ENCODE peak calls at places on chromosomes 2 and 18, in eight cellular contexts. C, D, E, P, O, B, S and H are unnamed samples.

GRCh38 chr2:205612661-205613060 is 69.6 kb upstream of the NRP2 start:
- DNase-seq in C (no peak), D (no peak), E (no peak), P (peak; percentile 27), O (no peak), B (no peak), S (no peak), H (no peak)

GRCh38 chr2:156944871-156945270 is 312.6 kb upstream of the GALNT5 start:
- DNase-seq in C (no peak), D (no peak), E (no peak), P (no peak), O (no peak), B (no peak), S (no peak), H (no peak)

GRCh38 chr2:240355001-240355891 is 80.2 kb upstream of the GPC1 start:
- DNase-seq in C (no peak), D (no peak), E (peak; percentile 44), P (no peak), O (no peak), B (peak; percentile 16), S (no peak), H (no peak)

GRCh38 chr2:72669121-72669520 is 156.7 kb downstream of the EXOC6B start:
- DNase-seq in C (no peak), D (no peak), E (no peak), P (no peak), O (peak; percentile 70), B (no peak), S (no peak), H (no peak)

GRCh38 chr2:181411105-181411849 is 45.9 kb upstream of the ITGA4 start:
- DNase-seq in C (no peak), D (peak; percentile 60), E (no peak), P (no peak), O (no peak), B (no peak), S (no peak), H (no peak)

GRCh38 chr2:241859436-241860183 is 916 bp upstream of the PDCD1 start:
- DNase-seq in C (peak; percentile 54), D (peak; percentile 47), E (peak; percentile 88), P (peak; percentile 62), O (no peak), B (peak; percentile 90), S (peak; percentile 81), H (no peak)

GRCh38 chr2:95313296-95314265 is 16.4 kb downstream of the KCNIP3 start:
- DNase-seq in C (no peak), D (no peak), E (no peak), P (no peak), O (no peak), B (no peak), S (no peak), H (no peak)

GRCh38 chr2:230650585-230651137 is 62.0 kb upstream of the CAB39 start:
- DNase-seq in C (no peak), D (no peak), E (no peak), P (peak; percentile 34), O (no peak), B (no peak), S (no peak), H (no peak)

GRCh38 chr2:47129191-47129711 is 25.9 kb downstream of the STPG4 start:
- DNase-seq in C (no peak), D (no peak), E (no peak), P (no peak), O (no peak), B (no peak), S (no peak), H (no peak)

DNA sequence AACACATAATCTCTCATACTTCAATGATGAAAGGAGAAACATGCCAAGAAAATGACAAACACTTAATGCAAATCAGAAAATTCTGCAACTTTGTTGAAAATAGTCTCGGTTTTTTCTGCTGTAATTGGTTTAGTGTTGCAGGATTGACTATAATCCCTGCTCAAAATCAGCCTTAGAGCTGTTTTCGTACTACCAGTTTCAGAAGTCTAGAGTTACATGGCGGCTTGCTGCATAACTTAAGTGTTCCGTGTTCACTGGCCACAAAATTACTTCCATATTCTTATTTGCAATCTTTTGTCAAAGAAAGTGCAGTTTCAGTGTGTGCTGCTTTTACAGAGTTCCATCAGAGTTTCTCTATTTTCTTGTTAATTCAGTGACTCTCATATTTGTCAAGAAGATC is 48.9 kb upstream of the ITGAV start:
- DNase-seq in C (no peak), D (no peak), E (no peak), P (no peak), O (no peak), B (no peak), S (no peak), H (no peak)
- TF ChIP-seq EP300 in C (no peak), D (no peak), E (no peak), P (no peak), O (no peak), B (no peak), S (no peak), H (no peak)

GRCh38 chr18:24762417-24762816 is 302.0 kb downstream of the HRH4 start:
- DNase-seq in C (no peak), D (no peak), E (no peak), P (no peak), O (no peak), B (no peak), S (no peak), H (no peak)

GRCh38 chr18:24763765-24764548 is 303.5 kb downstream of the HRH4 start:
- DNase-seq in C (peak; percentile 14), D (no peak), E (no peak), P (no peak), O (no peak), B (no peak), S (peak; percentile 64), H (no peak)

GRCh38 chr18:24766376-24766775 is 305.9 kb downstream of the HRH4 start:
- DNase-seq in C (no peak), D (no peak), E (no peak), P (no peak), O (no peak), B (no peak), S (no peak), H (no peak)

GRCh38 chr18:24764766-24765165 is 304.3 kb downstream of the HRH4 start:
- DNase-seq in C (no peak), D (no peak), E (no peak), P (no peak), O (no peak), B (no peak), S (no peak), H (no peak)

GRCh38 chr18:24761765-24762164 is 301.3 kb downstream of the HRH4 start:
- DNase-seq in C (no peak), D (no peak), E (no peak), P (no peak), O (no peak), B (no peak), S (no peak), H (no peak)
- TF ChIP-seq EP300 in C (no peak), D (no peak), E (no peak), P (no peak), O (no peak), B (no peak), S (no peak), H (no peak)

GRCh38 chr18:47899107-47899840 is 31.2 kb downstream of the SMAD2 start:
- DNase-seq in C (no peak), D (no peak), E (no peak), P (no peak), O (peak; percentile 40), B (no peak), S (no peak), H (no peak)
- TF ChIP-seq EP300 in C (no peak), D (no peak), E (no peak), P (no peak), O (no peak), B (no peak), S (no peak), H (no peak)

DNA sequence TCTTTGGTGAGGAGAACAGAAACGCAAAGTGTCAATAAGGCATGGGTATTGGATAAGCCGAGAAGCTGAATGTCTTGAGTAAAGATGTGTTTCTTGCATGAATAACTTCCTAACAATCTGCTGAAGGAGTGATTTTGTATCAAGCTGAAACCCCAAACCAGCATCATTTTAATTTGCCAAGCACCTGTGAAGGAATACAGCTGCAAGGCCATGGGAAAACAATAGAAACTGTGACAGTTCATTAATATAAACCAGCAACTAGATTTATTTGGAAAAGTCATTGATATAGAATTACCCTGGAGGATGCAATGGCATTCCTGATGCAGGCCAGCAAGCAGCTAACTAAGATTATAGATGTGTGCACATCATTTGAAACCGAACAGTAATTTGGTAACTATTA is 155.7 kb upstream of the TCF4 start:
- DNase-seq in C (no peak), D (no peak), E (no peak), P (no peak), O (no peak), B (no peak), S (no peak), H (no peak)
- TF ChIP-seq EP300 in C (no peak), D (no peak), E (no peak), P (no peak), O (no peak), B (no peak), S (no peak), H (no peak)

GRCh38 chr2:46073540-46074018 is 223.6 kb upstream of the EPAS1 start:
- DNase-seq in C (no peak), D (no peak), E (no peak), P (no peak), O (peak; percentile 80), B (no peak), S (peak; percentile 33), H (no peak)
- TF ChIP-seq EP300 in C (peak; percentile 38), D (no peak), E (no peak), P (no peak), O (peak; percentile 49), B (no peak), S (no peak), H (no peak)